ENCODE peak calls at places on chromosomes 7 and 10, in eight cellular contexts. C is dorsolateral prefrontal cortex; J is mucosa of descending colon; G is memory B cell; P is skeletal muscle cell; L is activated effector memory CD4-positive, alpha-beta T cell treated with Interleukin-2 at 50 U/mL for 16 hours; W is cardiac fibroblast; R is posterior cingulate gyrus. N is an unnamed sample.

GRCh38 chr10:79074732-79075131 is 6.0 kb downstream of the ZMIZ1 start:
- DNase-seq in C (no peak), J (peak), G (no peak), P (no peak), L (no peak), W (no peak), R (no peak), N (no peak)

GRCh38 chr10:114521250-114521649 is 116.9 kb upstream of the AFAP1L2 start:
- DNase-seq in C (no peak), J (no peak), G (no peak), P (no peak), L (no peak), W (no peak), R (no peak), N (no peak)

GRCh38 chr10:123930340-123931001 is 38.9 kb upstream of the CPXM2 start:
- DNase-seq in C (no peak), J (no peak), G (no peak), P (no peak), L (no peak), W (peak), R (no peak), N (peak)

GRCh38 chr10:98265403-98266378 is 2.3 kb downstream of the LOXL4 start:
- DNase-seq in C (no peak), J (no peak), G (no peak), P (no peak), L (no peak), W (no peak), R (no peak), N (no peak)

GRCh38 chr7:105388373-105389089 is at the start of gene SRPK2:
- DNase-seq in C (peak), J (peak), G (peak), P (no peak), L (peak), W (peak), R (peak), N (no peak)

GRCh38 chr7:42222119-42222518 is 14.9 kb downstream of the GLI3 start:
- DNase-seq in C (no peak), J (no peak), G (no peak), P (no peak), L (no peak), W (no peak), R (no peak), N (no peak)

GRCh38 chr10:90222939-90223338 is 521.5 kb downstream of the KIF20B start:
- DNase-seq in C (no peak), J (no peak), G (no peak), P (no peak), L (no peak), W (no peak), R (no peak), N (no peak)

GRCh38 chr10:62083868-62084267 is 182.4 kb downstream of the ARID5B start:
- DNase-seq in C (no peak), J (no peak), G (no peak), P (peak), L (no peak), W (peak), R (no peak), N (no peak)

GRCh38 chr10:132459252-132460028 is 62.4 kb downstream of the PWWP2B start:
- DNase-seq in C (no peak), J (peak), G (no peak), P (no peak), L (no peak), W (no peak), R (peak), N (no peak)

GRCh38 chr7:38306914-38307313 is 33.5 kb upstream of the TARP start:
- DNase-seq in C (no peak), J (no peak), G (no peak), P (no peak), L (no peak), W (no peak), R (no peak), N (no peak)